ENCODE peak calls at places on chromosomes 7 and 10, in five cellular contexts. One of them, this sample, is unnamed.

GRCh38 chr7:150931199-150931869 is 46.8 kb downstream of the KCNH2 start:
- DNase-seq in HEK293T: no peak
- DNase-seq in NT2/D1: no peak
- DNase-seq in GM12878: no peak
- DNase-seq in HepG2: no peak
- DNase-seq in this sample: no peak

GRCh38 chr10:88253120-88253519 is 330.0 kb downstream of the RNLS start:
- DNase-seq in HEK293T: no peak
- DNase-seq in NT2/D1: no peak
- DNase-seq in GM12878: no peak
- DNase-seq in HepG2: no peak
- DNase-seq in this sample: no peak

GRCh38 chr7:159010411-159010810 is 134.3 kb downstream of the VIPR2 start:
- DNase-seq in HEK293T: no peak
- DNase-seq in NT2/D1: no peak
- DNase-seq in GM12878: no peak
- DNase-seq in HepG2: no peak
- DNase-seq in this sample: no peak

GRCh38 chr7:45118830-45119452 is 7.4 kb upstream of the TBRG4 start:
- DNase-seq in HEK293T: no peak
- DNase-seq in NT2/D1: no peak
- DNase-seq in GM12878: no peak
- DNase-seq in HepG2: no peak
- DNase-seq in this sample: no peak

GRCh38 chr10:96369890-96370574 is 11.2 kb upstream of the OPALIN start:
- DNase-seq in HEK293T: peak
- DNase-seq in NT2/D1: no peak
- DNase-seq in GM12878: no peak
- DNase-seq in HepG2: no peak
- DNase-seq in this sample: no peak

GRCh38 chr7:19413444-19413965 is 268.3 kb upstream of the FERD3L start:
- DNase-seq in HEK293T: no peak
- DNase-seq in NT2/D1: no peak
- DNase-seq in GM12878: no peak
- DNase-seq in HepG2: no peak
- DNase-seq in this sample: no peak

GRCh38 chr10:8137726-8138125 is 83.2 kb downstream of the GATA3 start:
- DNase-seq in HEK293T: no peak
- DNase-seq in NT2/D1: no peak
- DNase-seq in GM12878: no peak
- DNase-seq in HepG2: no peak
- DNase-seq in this sample: no peak

GRCh38 chr10:4102802-4103344 is 317.9 kb upstream of the KLF6 start:
- DNase-seq in HEK293T: no peak
- DNase-seq in NT2/D1: no peak
- DNase-seq in GM12878: no peak
- DNase-seq in HepG2: no peak
- DNase-seq in this sample: no peak

GRCh38 chr10:109976657-109977056 is 31.1 kb upstream of the ADD3 start:
- DNase-seq in HEK293T: no peak
- DNase-seq in NT2/D1: no peak
- DNase-seq in GM12878: no peak
- DNase-seq in HepG2: peak
- DNase-seq in this sample: no peak

GRCh38 chr10:71878327-71879034 is 27.4 kb upstream of the PSAP start:
- DNase-seq in HEK293T: no peak
- DNase-seq in NT2/D1: no peak
- DNase-seq in GM12878: no peak
- DNase-seq in HepG2: no peak
- DNase-seq in this sample: no peak

GRCh38 chr10:3100856-3101640 is 33.7 kb downstream of the PFKP start:
- DNase-seq in HEK293T: no peak
- DNase-seq in NT2/D1: no peak
- DNase-seq in GM12878: no peak
- DNase-seq in HepG2: no peak
- DNase-seq in this sample: no peak

GRCh38 chr7:55074008-55074499 is 55.2 kb downstream of the EGFR start:
- DNase-seq in HEK293T: peak
- DNase-seq in NT2/D1: no peak
- DNase-seq in GM12878: peak
- DNase-seq in HepG2: peak
- DNase-seq in this sample: peak

GRCh38 chr10:16585103-16585502 is 63.4 kb upstream of the C1QL3 start:
- DNase-seq in HEK293T: no peak
- DNase-seq in NT2/D1: no peak
- DNase-seq in GM12878: peak
- DNase-seq in HepG2: peak
- DNase-seq in this sample: no peak

GRCh38 chr7:16034353-16034752 is 347.9 kb upstream of the MEOX2 start:
- DNase-seq in HEK293T: no peak
- DNase-seq in NT2/D1: no peak
- DNase-seq in GM12878: no peak
- DNase-seq in HepG2: no peak
- DNase-seq in this sample: no peak

GRCh38 chr7:70486977-70487376 is 645.0 kb upstream of the GALNT17 start:
- DNase-seq in HEK293T: no peak
- DNase-seq in NT2/D1: no peak
- DNase-seq in GM12878: no peak
- DNase-seq in HepG2: no peak
- DNase-seq in this sample: no peak

GRCh38 chr10:118568327-118568848 is 27.1 kb downstream of the PRLHR start:
- DNase-seq in HEK293T: peak
- DNase-seq in NT2/D1: peak
- DNase-seq in GM12878: peak
- DNase-seq in HepG2: peak
- DNase-seq in this sample: peak

GRCh38 chr10:80472234-80473095 is 18.4 kb downstream of the TSPAN14 start:
- DNase-seq in HEK293T: no peak
- DNase-seq in NT2/D1: no peak
- DNase-seq in GM12878: peak
- DNase-seq in HepG2: no peak
- DNase-seq in this sample: no peak

GRCh38 chr10:5835446-5836095 is 22.3 kb upstream of the GDI2 start:
- DNase-seq in HEK293T: no peak
- DNase-seq in NT2/D1: no peak
- DNase-seq in GM12878: no peak
- DNase-seq in HepG2: no peak
- DNase-seq in this sample: no peak

GRCh38 chr7:66013938-66014337 is 31.9 kb upstream of the GUSB start:
- DNase-seq in HEK293T: peak
- DNase-seq in NT2/D1: peak
- DNase-seq in GM12878: no peak
- DNase-seq in HepG2: peak
- DNase-seq in this sample: peak

GRCh38 chr7:86469680-86470295 is 173.9 kb upstream of the GRM3 start:
- DNase-seq in HEK293T: peak
- DNase-seq in NT2/D1: peak
- DNase-seq in GM12878: peak
- DNase-seq in HepG2: peak
- DNase-seq in this sample: peak

GRCh38 chr7:121882731-121883130 is 9.8 kb downstream of the PTPRZ1 start:
- DNase-seq in HEK293T: no peak
- DNase-seq in NT2/D1: no peak
- DNase-seq in GM12878: no peak
- DNase-seq in HepG2: no peak
- DNase-seq in this sample: no peak

GRCh38 chr10:114060456-114060855 is 16.8 kb downstream of the ADRB1 start:
- DNase-seq in HEK293T: no peak
- DNase-seq in NT2/D1: no peak
- DNase-seq in GM12878: no peak
- DNase-seq in HepG2: no peak
- DNase-seq in this sample: no peak

GRCh38 chr7:55158541-55158940 is 139.7 kb downstream of the EGFR start:
- DNase-seq in HEK293T: no peak
- DNase-seq in NT2/D1: no peak
- DNase-seq in GM12878: no peak
- DNase-seq in HepG2: no peak
- DNase-seq in this sample: no peak

GRCh38 chr10:58275261-58275660 is 6.3 kb downstream of the CISD1 start:
- DNase-seq in HEK293T: no peak
- DNase-seq in NT2/D1: no peak
- DNase-seq in GM12878: no peak
- DNase-seq in HepG2: no peak
- DNase-seq in this sample: no peak

GRCh38 chr7:31687024-31687423 is at the start of gene PPP1R17:
- DNase-seq in HEK293T: no peak
- DNase-seq in NT2/D1: peak
- DNase-seq in GM12878: no peak
- DNase-seq in HepG2: no peak
- DNase-seq in this sample: no peak

GRCh38 chr10:119595715-119596515 is 849 bp downstream of the TIAL1 start:
- DNase-seq in HEK293T: peak
- DNase-seq in NT2/D1: no peak
- DNase-seq in GM12878: no peak
- DNase-seq in HepG2: no peak
- DNase-seq in this sample: no peak

DNA sequence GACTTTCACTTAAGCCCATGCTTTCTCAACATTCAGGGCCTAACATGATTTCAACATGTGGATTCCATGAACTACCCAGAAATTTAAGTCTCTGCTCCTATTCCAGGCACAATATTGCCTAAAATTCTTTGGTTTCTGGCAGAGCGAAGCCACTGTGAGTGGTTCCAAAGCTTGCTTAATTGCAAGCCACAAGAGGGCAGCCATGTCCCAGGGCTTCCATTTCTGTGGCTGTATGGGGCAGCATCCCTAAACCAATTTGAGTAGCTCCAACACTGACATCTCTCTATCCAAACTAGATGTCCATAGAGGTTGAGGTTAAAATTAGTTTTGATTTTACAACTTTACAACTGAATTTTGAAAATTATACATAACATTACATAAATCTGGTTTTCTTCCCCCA is 56.3 kb upstream of the MDFIC start:
- DNase-seq in HEK293T: peak
- DNase-seq in NT2/D1: peak
- DNase-seq in GM12878: peak
- DNase-seq in HepG2: peak
- DNase-seq in this sample: no peak
- TF ChIP-seq SUZ12 in HEK293T: no peak
- TF ChIP-seq SUZ12 in NT2/D1: no peak
- TF ChIP-seq SUZ12 in GM12878: no peak
- TF ChIP-seq SUZ12 in HepG2: no peak
- TF ChIP-seq SUZ12 in this sample: no peak

DNA sequence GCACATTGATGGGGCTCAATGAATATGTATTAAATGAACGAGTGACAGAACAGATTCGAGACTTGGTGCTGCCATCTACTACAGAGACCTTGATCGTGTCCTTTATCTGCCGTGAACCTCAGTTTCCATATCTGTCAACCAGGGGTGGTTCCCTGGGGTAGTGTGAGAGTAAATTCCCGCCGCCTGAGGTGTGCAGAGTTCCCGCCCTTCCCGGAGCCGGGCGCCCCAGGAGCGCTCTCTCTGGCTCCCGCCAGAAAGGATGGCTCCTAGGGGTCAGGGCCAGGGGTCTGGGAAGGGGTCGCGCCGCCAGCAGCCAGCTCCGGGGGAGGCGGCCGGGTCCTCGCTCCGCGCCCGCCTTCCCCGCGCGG is 333 bp upstream of the PLCE1 start:
- DNase-seq in HEK293T: no peak
- DNase-seq in NT2/D1: no peak
- DNase-seq in GM12878: no peak
- DNase-seq in HepG2: no peak
- DNase-seq in this sample: no peak
- TF ChIP-seq SUZ12 in HEK293T: no peak
- TF ChIP-seq SUZ12 in NT2/D1: no peak
- TF ChIP-seq SUZ12 in GM12878: peak
- TF ChIP-seq SUZ12 in HepG2: no peak
- TF ChIP-seq SUZ12 in this sample: no peak

GRCh38 chr10:132368881-132369635 is 27.9 kb upstream of the PWWP2B start:
- DNase-seq in HEK293T: no peak
- DNase-seq in NT2/D1: no peak
- DNase-seq in GM12878: no peak
- DNase-seq in HepG2: no peak
- DNase-seq in this sample: no peak
- TF ChIP-seq SUZ12 in HEK293T: no peak
- TF ChIP-seq SUZ12 in NT2/D1: no peak
- TF ChIP-seq SUZ12 in GM12878: no peak
- TF ChIP-seq SUZ12 in HepG2: no peak
- TF ChIP-seq SUZ12 in this sample: no peak

GRCh38 chr7:142567201-142567600 is 182.1 kb upstream of the PRSS1 start:
- DNase-seq in HEK293T: no peak
- DNase-seq in NT2/D1: no peak
- DNase-seq in GM12878: no peak
- DNase-seq in HepG2: no peak
- DNase-seq in this sample: no peak

GRCh38 chr7:142567676-142568075 is 181.6 kb upstream of the PRSS1 start:
- DNase-seq in HEK293T: no peak
- DNase-seq in NT2/D1: no peak
- DNase-seq in GM12878: no peak
- DNase-seq in HepG2: no peak
- DNase-seq in this sample: no peak

GRCh38 chr7:142566291-142566690 is 183.0 kb upstream of the PRSS1 start:
- DNase-seq in HEK293T: no peak
- DNase-seq in NT2/D1: no peak
- DNase-seq in GM12878: no peak
- DNase-seq in HepG2: no peak
- DNase-seq in this sample: no peak

GRCh38 chr7:142569851-142570250 is 179.4 kb upstream of the PRSS1 start:
- DNase-seq in HEK293T: no peak
- DNase-seq in NT2/D1: no peak
- DNase-seq in GM12878: no peak
- DNase-seq in HepG2: no peak
- DNase-seq in this sample: no peak

GRCh38 chr7:142568430-142569097 is 180.7 kb upstream of the PRSS1 start:
- DNase-seq in HEK293T: no peak
- DNase-seq in NT2/D1: no peak
- DNase-seq in GM12878: no peak
- DNase-seq in HepG2: no peak
- DNase-seq in this sample: no peak
- TF ChIP-seq SUZ12 in HEK293T: no peak
- TF ChIP-seq SUZ12 in NT2/D1: no peak
- TF ChIP-seq SUZ12 in GM12878: no peak
- TF ChIP-seq SUZ12 in HepG2: no peak
- TF ChIP-seq SUZ12 in this sample: no peak

DNA sequence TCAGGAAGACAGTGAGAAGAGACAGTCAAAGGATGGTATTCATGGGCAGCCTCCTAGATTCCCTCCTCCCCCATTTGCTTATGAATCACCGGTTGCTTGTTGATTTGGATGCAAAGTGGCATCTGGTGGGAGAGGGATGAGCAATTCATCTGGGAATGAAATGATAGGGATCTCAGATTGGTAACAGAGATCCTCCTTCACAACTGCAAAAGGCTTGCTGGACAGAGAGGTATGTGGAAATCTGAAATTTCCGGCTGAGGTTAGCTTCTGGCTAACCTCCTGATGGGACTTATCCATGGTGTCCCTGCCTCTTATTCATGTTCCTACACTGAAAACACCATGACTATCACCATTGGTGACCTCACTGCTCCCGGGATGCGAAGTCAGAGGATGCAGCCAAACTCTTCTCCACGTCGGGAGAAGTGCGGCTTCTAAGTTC is 48.4 kb upstream of the PODXL start:
- DNase-seq in HEK293T: no peak
- DNase-seq in NT2/D1: peak
- DNase-seq in GM12878: no peak
- DNase-seq in HepG2: no peak
- DNase-seq in this sample: peak
- TF ChIP-seq SUZ12 in HEK293T: no peak
- TF ChIP-seq SUZ12 in NT2/D1: no peak
- TF ChIP-seq SUZ12 in GM12878: no peak
- TF ChIP-seq SUZ12 in HepG2: no peak
- TF ChIP-seq SUZ12 in this sample: no peak

This sample was measured in H1.